ENCODE peak calls at places on chromosomes 13 and 19, in five cellular contexts. One of them, this sample, is unnamed.

GRCh38 chr19:44661205-44661604 is 10.1 kb upstream of the CEACAM19 start:
- DNase-seq in BJ: no peak
- DNase-seq in left ventricle myocardium superior: no peak
- DNase-seq in Caco-2: no peak
- DNase-seq in fibroblast of pulmonary artery: no peak
- DNase-seq in this sample: no peak

GRCh38 chr13:95862401-95862800 is 185.5 kb downstream of the DNAJC3 start:
- DNase-seq in BJ: no peak
- DNase-seq in left ventricle myocardium superior: no peak
- DNase-seq in Caco-2: no peak
- DNase-seq in fibroblast of pulmonary artery: no peak
- DNase-seq in this sample: no peak

GRCh38 chr13:20814224-20814910 is 40.6 kb upstream of the EEF1AKMT1 start:
- DNase-seq in BJ: peak; percentile 74
- DNase-seq in left ventricle myocardium superior: peak; percentile 88
- DNase-seq in Caco-2: no peak
- DNase-seq in fibroblast of pulmonary artery: peak; percentile 96
- DNase-seq in this sample: peak; percentile 87

GRCh38 chr19:14381689-14382474 is 638 bp downstream of the ADGRE5 start:
- DNase-seq in BJ: peak; percentile 23
- DNase-seq in left ventricle myocardium superior: peak; percentile 56
- DNase-seq in Caco-2: peak; percentile 62
- DNase-seq in fibroblast of pulmonary artery: peak; percentile 61
- DNase-seq in this sample: peak; percentile 70

GRCh38 chr13:99059498-99060070 is 81.7 kb upstream of the DOCK9 start:
- DNase-seq in BJ: no peak
- DNase-seq in left ventricle myocardium superior: no peak
- DNase-seq in Caco-2: no peak
- DNase-seq in fibroblast of pulmonary artery: peak; percentile 25
- DNase-seq in this sample: no peak

GRCh38 chr13:42859760-42860159 is 78.4 kb downstream of the FAM216B start:
- DNase-seq in BJ: no peak
- DNase-seq in left ventricle myocardium superior: no peak
- DNase-seq in Caco-2: no peak
- DNase-seq in fibroblast of pulmonary artery: no peak
- DNase-seq in this sample: no peak

GRCh38 chr13:54593504-54593903 is 1564.9 kb downstream of the OLFM4 start:
- DNase-seq in BJ: no peak
- DNase-seq in left ventricle myocardium superior: no peak
- DNase-seq in Caco-2: no peak
- DNase-seq in fibroblast of pulmonary artery: no peak
- DNase-seq in this sample: no peak

GRCh38 chr19:29858000-29858596 is 46.3 kb downstream of the CCNE1 start:
- DNase-seq in BJ: no peak
- DNase-seq in left ventricle myocardium superior: peak; percentile 39
- DNase-seq in Caco-2: peak; percentile 74
- DNase-seq in fibroblast of pulmonary artery: no peak
- DNase-seq in this sample: no peak

GRCh38 chr19:49499030-49499670 is 2.9 kb downstream of the RPS11 start:
- DNase-seq in BJ: no peak
- DNase-seq in left ventricle myocardium superior: no peak
- DNase-seq in Caco-2: no peak
- DNase-seq in fibroblast of pulmonary artery: no peak
- DNase-seq in this sample: no peak